ENCODE peak calls at places on chromosomes 7 and 10, in ten cellular contexts. V is fibroblast of mammary gland, Z is hepatocyte, W is fibroblast of lung, T is body of pancreas, E is astrocyte of the spinal cord, M is neural progenitor cell, O is ascending aorta, A is foreskin fibroblast, F is colonic mucosa. S is an unnamed sample.

GRCh38 chr7:82506702-82507101 is 63.1 kb upstream of the CACNA2D1 start:
- DNase-seq in V (peak), Z (peak), W (peak), T (no peak), E (no peak), M (no peak), O (peak), A (no peak), F (no peak), S (no peak)

GRCh38 chr10:83545901-83546391 is 593.4 kb upstream of the GHITM start:
- DNase-seq in V (no peak), Z (peak), W (no peak), T (peak), E (peak), M (peak), O (no peak), A (no peak), F (no peak), S (no peak)

GRCh38 chr7:108431099-108431498 is 25.1 kb downstream of the NRCAM start:
- DNase-seq in V (no peak), Z (no peak), W (no peak), T (no peak), E (no peak), M (no peak), O (no peak), A (no peak), F (no peak), S (no peak)

GRCh38 chr7:1884583-1885350 is 214.7 kb downstream of the ELFN1 start:
- DNase-seq in V (peak), Z (no peak), W (no peak), T (no peak), E (no peak), M (no peak), O (no peak), A (peak), F (no peak), S (no peak)

GRCh38 chr7:91940171-91940570 is 491 bp upstream of the AKAP9 start:
- DNase-seq in V (peak), Z (peak), W (peak), T (peak), E (peak), M (peak), O (no peak), A (peak), F (peak), S (no peak)

GRCh38 chr7:83613232-83613631 is 35.7 kb downstream of the SEMA3E start:
- DNase-seq in V (peak), Z (no peak), W (no peak), T (no peak), E (no peak), M (no peak), O (no peak), A (peak), F (no peak), S (no peak)

GRCh38 chr10:102225646-102226541 is at the start of gene ELOVL3:
- DNase-seq in V (peak), Z (peak), W (peak), T (peak), E (peak), M (peak), O (peak), A (peak), F (peak), S (peak)

GRCh38 chr7:77482015-77482414 is 55.1 kb upstream of the PTPN12 start:
- DNase-seq in V (no peak), Z (peak), W (no peak), T (peak), E (no peak), M (no peak), O (no peak), A (peak), F (peak), S (no peak)

GRCh38 chr7:86908948-86909347 is 150.5 kb downstream of the ELAPOR2 start:
- DNase-seq in V (peak), Z (peak), W (peak), T (no peak), E (peak), M (peak), O (no peak), A (peak), F (no peak), S (no peak)

GRCh38 chr7:153472516-153472915 is 579.7 kb upstream of the DPP6 start:
- DNase-seq in V (no peak), Z (no peak), W (no peak), T (no peak), E (no peak), M (no peak), O (no peak), A (no peak), F (no peak), S (no peak)

GRCh38 chr10:48623607-48624132 is 18.8 kb upstream of the ARHGAP22 start:
- DNase-seq in V (peak), Z (no peak), W (no peak), T (no peak), E (no peak), M (no peak), O (peak), A (no peak), F (no peak), S (no peak)

GRCh38 chr10:70479626-70480253 is 1.2 kb downstream of the PALD1 start:
- DNase-seq in V (no peak), Z (no peak), W (no peak), T (no peak), E (no peak), M (no peak), O (no peak), A (peak), F (no peak), S (no peak)

GRCh38 chr10:6151087-6151977 is 51.4 kb upstream of the PFKFB3 start:
- DNase-seq in V (peak), Z (peak), W (peak), T (peak), E (peak), M (peak), O (peak), A (peak), F (peak), S (no peak)

GRCh38 chr10:3426190-3426845 is 253.7 kb upstream of the PITRM1 start:
- DNase-seq in V (peak), Z (peak), W (peak), T (no peak), E (peak), M (no peak), O (no peak), A (peak), F (peak), S (peak)

GRCh38 chr10:11993834-11994468 is 48.7 kb downstream of the UPF2 start:
- DNase-seq in V (no peak), Z (no peak), W (no peak), T (no peak), E (no peak), M (no peak), O (no peak), A (no peak), F (no peak), S (no peak)

GRCh38 chr7:128841961-128842673 is 11.9 kb downstream of the FLNC start:
- DNase-seq in V (peak), Z (no peak), W (no peak), T (peak), E (no peak), M (peak), O (no peak), A (peak), F (peak), S (no peak)

GRCh38 chr7:120996333-120996982 is 7.9 kb downstream of the CPED1 start:
- DNase-seq in V (peak), Z (peak), W (peak), T (peak), E (peak), M (no peak), O (peak), A (peak), F (peak), S (peak)

GRCh38 chr7:78530351-78530750 is 731.8 kb downstream of the PHTF2 start:
- DNase-seq in V (peak), Z (no peak), W (peak), T (no peak), E (peak), M (no peak), O (no peak), A (peak), F (no peak), S (peak)

GRCh38 chr7:2862831-2863361 is 18.8 kb upstream of the GNA12 start:
- DNase-seq in V (no peak), Z (no peak), W (peak), T (no peak), E (peak), M (no peak), O (peak), A (no peak), F (no peak), S (no peak)

GRCh38 chr10:30047924-30048531 is 11.4 kb downstream of the JCAD start:
- DNase-seq in V (no peak), Z (no peak), W (no peak), T (no peak), E (no peak), M (no peak), O (no peak), A (no peak), F (no peak), S (no peak)

GRCh38 chr7:131897016-131897789 is 340.8 kb upstream of the PODXL start:
- DNase-seq in V (peak), Z (no peak), W (peak), T (no peak), E (peak), M (no peak), O (peak), A (no peak), F (peak), S (no peak)

GRCh38 chr10:130721971-130722370 is 585.8 kb downstream of the GLRX3 start:
- DNase-seq in V (no peak), Z (no peak), W (no peak), T (no peak), E (no peak), M (peak), O (no peak), A (no peak), F (no peak), S (no peak)

GRCh38 chr10:123568751-123569150 is 97.4 kb upstream of the GPR26 start:
- DNase-seq in V (no peak), Z (no peak), W (no peak), T (no peak), E (no peak), M (no peak), O (no peak), A (no peak), F (peak), S (no peak)

GRCh38 chr7:5012985-5013384 is 32.7 kb upstream of the RBAK start:
- DNase-seq in V (no peak), Z (no peak), W (no peak), T (no peak), E (no peak), M (no peak), O (no peak), A (peak), F (no peak), S (no peak)

GRCh38 chr7:21318916-21319270 is 109.0 kb upstream of the SP4 start:
- DNase-seq in V (no peak), Z (no peak), W (no peak), T (no peak), E (no peak), M (no peak), O (no peak), A (no peak), F (no peak), S (no peak)

GRCh38 chr10:84632866-84633265 is 304.5 kb downstream of the CCSER2 start:
- DNase-seq in V (no peak), Z (peak), W (no peak), T (no peak), E (peak), M (no peak), O (no peak), A (no peak), F (no peak), S (no peak)

GRCh38 chr7:5177060-5177459 is 13.0 kb upstream of the WIPI2 start:
- DNase-seq in V (peak), Z (no peak), W (peak), T (peak), E (peak), M (peak), O (peak), A (peak), F (peak), S (no peak)

GRCh38 chr10:92177546-92177945 is 113.3 kb downstream of the CPEB3 start:
- DNase-seq in V (no peak), Z (no peak), W (no peak), T (no peak), E (no peak), M (no peak), O (no peak), A (no peak), F (no peak), S (no peak)
- TF ChIP-seq CTCF in V (no peak), Z (no peak), W (no peak), T (no peak), E (no peak), M (no peak), O (no peak), A (no peak), F (no peak), S (no peak)

GRCh38 chr7:70679666-70680065 is 452.3 kb upstream of the GALNT17 start:
- DNase-seq in V (peak), Z (no peak), W (no peak), T (no peak), E (no peak), M (no peak), O (no peak), A (peak), F (no peak), S (no peak)
- H3K4me3 ChIP-seq in V (no peak), Z (no peak), W (no peak), T (no peak), E (no peak), M (no peak), O (no peak), A (no peak), F (no peak), S (no peak)

GRCh38 chr7:636396-636795 is 90.1 kb upstream of the DNAAF5 start:
- DNase-seq in V (no peak), Z (no peak), W (no peak), T (peak), E (no peak), M (peak), O (peak), A (no peak), F (no peak), S (no peak)
- TF ChIP-seq CTCF in V (no peak), Z (peak), W (no peak), T (peak), E (peak), M (peak), O (peak), A (peak), F (no peak), S (peak)

GRCh38 chr10:17394854-17395253 is 59.5 kb downstream of the ST8SIA6 start:
- DNase-seq in V (no peak), Z (no peak), W (no peak), T (no peak), E (no peak), M (no peak), O (no peak), A (no peak), F (no peak), S (no peak)
- H3K4me3 ChIP-seq in V (no peak), Z (no peak), W (no peak), T (no peak), E (no peak), M (no peak), O (no peak), A (no peak), F (no peak), S (no peak)

S was measured in AG04449.